ENCODE peak calls at places on chromosomes 5 and 9, in ten cellular contexts. C, Z, Y, B, U, P, I, W, E and K are unnamed samples. For H3K4me1 and H3K36me3, the result is how much of the 10 kb centered on the place peaks cover.

GRCh38 chr9:126615251-126615790 is 1.6 kb downstream of the LMX1B start:
- DNase-seq in P (peak), B (no peak), U (peak), E (no peak), I (no peak), Y (peak), W (peak), Z (no peak), C (no peak), K (peak)

GRCh38 chr9:129888809-129889460 is 53.7 kb downstream of the USP20 start:
- DNase-seq in E (no peak), U (no peak), P (no peak), W (no peak), C (no peak), I (no peak), Z (no peak), B (no peak), Y (no peak), K (no peak)

GRCh38 chr5:80977764-80978163 is 17.6 kb downstream of the RASGRF2 start:
- DNase-seq in W (peak), Z (no peak), P (peak), E (no peak), U (no peak), I (no peak), Y (no peak), C (no peak), B (no peak), K (no peak)

GRCh38 chr5:58885265-58885664 is 302.4 kb downstream of the RAB3C start:
- DNase-seq in C (no peak), U (no peak), B (no peak), W (no peak), Y (no peak), Z (no peak), P (no peak), E (no peak), I (no peak), K (no peak)

GRCh38 chr9:117705386-117705785 is 1.2 kb downstream of the TLR4 start:
- DNase-seq in Z (no peak), P (no peak), E (no peak), Y (no peak), I (no peak), W (no peak), C (no peak), B (no peak), U (no peak), K (no peak)

GRCh38 chr5:171957591-171958251 is 48.7 kb downstream of the FBXW11 start:
- DNase-seq in I (no peak), C (no peak), P (peak), U (no peak), Z (peak), W (no peak), E (no peak), Y (no peak), B (no peak), K (no peak)

GRCh38 chr5:124631874-124632550 is 114.4 kb downstream of the ZNF608 start:
- DNase-seq in U (no peak), P (no peak), Y (peak), I (no peak), Z (no peak), C (no peak), B (no peak), W (no peak), E (no peak), K (no peak)

GRCh38 chr5:133994297-133994989 is 10.3 kb downstream of the VDAC1 start:
- DNase-seq in W (no peak), U (peak), B (no peak), P (no peak), Z (no peak), C (no peak), E (peak), I (no peak), Y (no peak), K (no peak)

GRCh38 chr9:73951147-73951546 is 546.0 kb upstream of the RORB start:
- DNase-seq in I (no peak), C (no peak), U (no peak), Y (no peak), P (no peak), Z (no peak), B (no peak), W (no peak), E (no peak), K (no peak)

GRCh38 chr9:133484671-133485437 is 6.0 kb upstream of the SLC2A6 start:
- DNase-seq in Z (no peak), I (peak), P (no peak), Y (no peak), B (no peak), W (no peak), U (no peak), C (no peak), E (no peak), K (no peak)

GRCh38 chr9:131280660-131281059 is 4.3 kb upstream of the FAM78A start:
- DNase-seq in Y (no peak), W (no peak), C (no peak), P (no peak), Z (no peak), I (no peak), E (no peak), U (no peak), B (no peak), K (no peak)

GRCh38 chr9:4421847-4422246 is 68.4 kb upstream of the SLC1A1 start:
- DNase-seq in B (no peak), P (no peak), C (no peak), E (no peak), Z (no peak), U (no peak), Y (no peak), I (no peak), W (no peak), K (no peak)

GRCh38 chr5:176350416-176350815 is 11.1 kb downstream of the KIAA1191 start:
- DNase-seq in I (no peak), P (peak), C (no peak), W (no peak), E (no peak), Z (no peak), Y (no peak), B (no peak), U (no peak), K (no peak)

GRCh38 chr9:16385590-16386578 is 484.6 kb downstream of the BNC2 start:
- DNase-seq in W (peak), I (no peak), Y (no peak), P (peak), C (no peak), Z (no peak), E (no peak), B (no peak), U (no peak), K (no peak)

GRCh38 chr5:9337908-9338307 is 208.0 kb downstream of the SEMA5A start:
- DNase-seq in E (no peak), U (no peak), Z (no peak), W (peak), I (no peak), Y (no peak), P (peak), C (no peak), B (no peak), K (no peak)

GRCh38 chr9:87280421-87280820 is 217.2 kb upstream of the DAPK1 start:
- DNase-seq in Y (no peak), Z (no peak), B (no peak), U (no peak), W (peak), P (peak), C (no peak), I (no peak), E (no peak), K (no peak)

GRCh38 chr9:132794730-132795380 is 83.2 kb downstream of the AK8 start:
- DNase-seq in U (no peak), B (no peak), Y (peak), C (no peak), Z (no peak), W (no peak), I (no peak), P (no peak), E (no peak), K (peak)

GRCh38 chr9:109014267-109015025 is 1.1 kb upstream of the CTNNAL1 start:
- DNase-seq in E (peak), Z (peak), B (peak), P (peak), W (peak), U (no peak), Y (no peak), I (no peak), C (no peak), K (no peak)

GRCh38 chr9:35350212-35350611 is 139.7 kb upstream of the RUSC2 start:
- DNase-seq in I (no peak), C (no peak), E (no peak), U (no peak), Y (no peak), W (no peak), P (no peak), B (no peak), Z (no peak), K (no peak)

GRCh38 chr9:79089054-79089560 is 482.7 kb upstream of the TLE4 start:
- DNase-seq in I (no peak), Y (no peak), W (no peak), E (no peak), P (no peak), U (no peak), B (no peak), Z (no peak), C (no peak), K (no peak)

GRCh38 chr5:90548069-90548593 is 10.5 kb upstream of the ADGRV1 start:
- DNase-seq in I (no peak), Z (peak), B (peak), P (peak), W (no peak), U (no peak), C (no peak), E (no peak), Y (peak), K (no peak)

GRCh38 chr5:73654861-73655318 is 28.9 kb downstream of the ARHGEF28 start:
- DNase-seq in U (no peak), B (no peak), P (no peak), E (no peak), Z (no peak), C (no peak), W (peak), Y (no peak), I (no peak), K (no peak)

GRCh38 chr5:5046680-5047502 is 93.2 kb upstream of the ADAMTS16 start:
- DNase-seq in C (no peak), U (no peak), B (no peak), E (no peak), I (no peak), Y (no peak), W (no peak), P (no peak), Z (no peak), K (no peak)

GRCh38 chr5:175384724-175385552 is 59.0 kb downstream of the DRD1 start:
- DNase-seq in Y (no peak), C (no peak), P (peak), W (peak), Z (no peak), E (no peak), U (no peak), B (peak), I (no peak), K (no peak)

GRCh38 chr5:143066556-143067281 is 296.5 kb downstream of the ARHGAP26 start:
- DNase-seq in U (no peak), I (no peak), E (no peak), Y (no peak), W (no peak), Z (no peak), B (peak), C (peak), P (no peak), K (no peak)
- H3K4me1 ChIP-seq in U (under half), I (under half), E (under half), Y (under half), W (under half), Z (under half), B (half or more), C (half or more), P (under half), K (under half)

GRCh38 chr5:35047785-35048404 is at the start of gene AGXT2:
- DNase-seq in I (no peak), C (no peak), Z (no peak), B (no peak), U (no peak), E (no peak), Y (no peak), P (no peak), W (no peak), K (no peak)

GRCh38 chr5:35050541-35051126 is 2.9 kb upstream of the AGXT2 start:
- DNase-seq in C (no peak), Y (no peak), P (no peak), W (no peak), I (no peak), Z (no peak), E (no peak), U (no peak), B (no peak), K (no peak)

GRCh38 chr5:35048910-35049309 is 1.2 kb upstream of the AGXT2 start:
- DNase-seq in Z (no peak), U (no peak), B (no peak), C (no peak), E (no peak), I (no peak), W (no peak), P (no peak), Y (no peak), K (no peak)

GRCh38 chr5:35041251-35041650 is 6.5 kb downstream of the AGXT2 start:
- DNase-seq in U (no peak), E (no peak), Z (no peak), W (peak), Y (no peak), B (no peak), I (no peak), P (peak), C (no peak), K (no peak)

GRCh38 chr5:35046754-35047153 is 995 bp downstream of the AGXT2 start:
- DNase-seq in U (peak), W (peak), Y (no peak), I (no peak), C (no peak), Z (no peak), B (no peak), E (no peak), P (peak), K (no peak)
- H3K36me3 ChIP-seq in U (under half), W (under half), Y (under half), I (under half), C (under half), Z (under half), B (under half), E (under half), P (under half), K (under half)

DNA sequence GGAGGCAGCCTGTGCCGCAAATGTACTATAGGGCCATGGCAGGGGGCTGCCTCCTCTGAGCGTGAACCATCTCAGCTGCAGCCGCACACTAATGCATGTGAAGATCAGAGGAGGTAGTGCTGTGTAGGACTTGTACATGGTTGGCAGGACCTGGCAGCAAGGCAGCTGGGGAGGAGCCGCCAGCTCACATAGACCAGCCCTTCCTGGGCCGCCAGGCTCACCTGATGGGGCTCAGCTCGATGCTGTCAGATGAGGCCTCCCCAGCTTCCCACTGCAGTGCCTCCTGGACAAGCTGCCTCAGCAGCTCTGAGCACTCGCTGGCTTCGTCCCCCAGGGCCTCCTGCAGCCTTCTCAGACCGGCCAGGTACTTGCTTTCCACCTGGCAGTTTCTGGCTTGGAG is 18.0 kb upstream of the CORO2A start:
- DNase-seq in P (no peak), U (no peak), W (no peak), E (no peak), Z (no peak), B (no peak), C (no peak), Y (no peak), I (no peak), K (no peak)
- H3K4me1 ChIP-seq in P (under half), U (under half), W (under half), E (under half), Z (under half), B (under half), C (under half), Y (under half), I (under half), K (under half)

GRCh38 chr5:74722271-74722670 is 37.2 kb downstream of the HEXB start:
- DNase-seq in E (no peak), I (no peak), W (no peak), P (no peak), B (no peak), C (no peak), U (no peak), Y (no peak), Z (no peak), K (no peak)
- H3K36me3 ChIP-seq in E (half or more), I (half or more), W (under half), P (under half), B (under half), C (half or more), U (half or more), Y (under half), Z (under half), K (half or more)

DNA sequence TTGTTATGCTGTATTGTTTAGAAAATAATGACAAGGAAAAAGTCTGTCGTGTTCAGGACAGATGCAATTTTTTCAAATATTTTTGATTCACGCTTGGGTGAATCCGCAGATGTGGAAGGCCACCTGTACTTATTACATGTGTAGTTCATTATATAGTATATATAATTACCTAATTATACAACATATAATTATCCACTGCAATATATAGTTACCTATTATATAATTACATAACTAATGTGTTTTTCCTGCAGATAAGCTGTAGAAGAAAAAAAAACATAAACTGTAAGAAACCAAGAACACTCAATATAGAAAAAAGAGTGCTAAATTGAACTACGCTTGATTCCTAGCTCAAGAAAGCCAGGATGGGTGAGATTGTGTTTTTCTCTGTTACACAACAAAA is 93.6 kb upstream of the RANBP3L start:
- DNase-seq in P (no peak), E (no peak), W (no peak), I (no peak), B (no peak), Z (no peak), Y (no peak), U (no peak), C (no peak), K (no peak)
- H3K4me1 ChIP-seq in P (under half), E (under half), W (under half), I (under half), B (under half), Z (under half), Y (under half), U (under half), C (under half), K (under half)

GRCh38 chr5:135379052-135379654 is 19.9 kb downstream of the MACROH2A1 start:
- DNase-seq in B (no peak), I (no peak), U (no peak), E (no peak), Z (no peak), Y (no peak), C (no peak), W (peak), P (peak), K (no peak)
- H3K36me3 ChIP-seq in B (half or more), I (half or more), U (half or more), E (half or more), Z (under half), Y (under half), C (under half), W (under half), P (under half), K (under half)

DNA sequence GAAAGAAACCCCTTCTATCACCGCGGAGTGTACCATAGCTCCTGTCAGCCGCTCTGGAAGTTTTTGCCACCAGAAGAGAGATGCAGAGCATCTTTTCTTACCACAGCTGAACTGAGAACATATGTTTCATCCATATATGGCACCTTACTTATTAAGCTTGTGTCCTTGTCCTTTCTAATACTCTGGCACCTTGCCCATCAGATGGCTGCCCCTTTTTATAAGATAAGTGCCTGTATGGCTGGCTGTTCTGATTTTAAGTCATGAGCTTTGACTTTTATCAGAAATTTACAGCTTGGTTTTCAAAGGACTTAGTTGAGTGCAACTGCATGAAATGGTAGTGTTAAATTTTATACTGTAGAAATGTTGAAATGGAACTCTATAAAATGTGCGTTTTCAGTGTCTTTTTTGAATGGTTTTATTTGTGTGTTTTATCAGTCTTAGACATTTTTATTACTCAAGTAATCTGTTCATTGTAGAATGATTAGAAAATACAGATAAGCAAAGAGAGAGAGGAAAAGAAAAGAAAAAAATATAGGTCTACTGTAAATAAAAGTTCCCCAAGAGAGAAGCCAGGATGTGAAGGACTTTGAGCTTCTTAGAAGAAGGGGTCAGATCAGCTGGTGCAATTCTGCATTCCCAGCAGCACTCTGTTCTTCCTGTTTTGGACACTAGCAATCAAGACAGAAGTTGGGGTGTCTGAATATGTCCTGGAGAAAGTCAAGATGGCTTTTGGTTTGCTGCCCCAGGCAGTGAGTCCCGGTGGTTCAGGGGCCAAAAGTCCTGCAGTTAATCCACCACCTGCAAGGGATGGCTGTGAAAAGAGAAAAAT is 38.8 kb downstream of the ARHGAP26 start:
- DNase-seq in Z (no peak), I (peak), P (no peak), Y (no peak), W (no peak), U (no peak), E (no peak), B (peak), C (no peak), K (no peak)
- H3K4me1 ChIP-seq in Z (under half), I (under half), P (under half), Y (under half), W (under half), U (under half), E (under half), B (under half), C (half or more), K (under half)

GRCh38 chr5:1330847-1331831 is 13.8 kb downstream of the CLPTM1L start:
- DNase-seq in Z (no peak), B (no peak), U (no peak), W (no peak), P (no peak), I (no peak), E (peak), C (no peak), Y (no peak), K (no peak)

GRCh38 chr5:1329111-1329579 is 15.8 kb downstream of the CLPTM1L start:
- DNase-seq in Z (no peak), P (no peak), I (no peak), W (no peak), E (peak), U (no peak), Y (no peak), C (no peak), B (no peak), K (no peak)

GRCh38 chr5:1332461-1333001 is 12.4 kb downstream of the CLPTM1L start:
- DNase-seq in P (no peak), Z (no peak), I (no peak), B (peak), Y (peak), C (no peak), W (no peak), U (no peak), E (no peak), K (no peak)

GRCh38 chr5:1331861-1332405 is 13.0 kb downstream of the CLPTM1L start:
- DNase-seq in C (no peak), U (no peak), I (no peak), W (no peak), Z (no peak), Y (no peak), P (no peak), E (no peak), B (no peak), K (no peak)

GRCh38 chr5:1330146-1330846 is 14.6 kb downstream of the CLPTM1L start:
- DNase-seq in I (no peak), E (peak), C (no peak), U (peak), Y (no peak), B (no peak), P (peak), Z (no peak), W (no peak), K (peak)
- H3K36me3 ChIP-seq in I (half or more), E (half or more), C (half or more), U (under half), Y (under half), B (under half), P (under half), Z (under half), W (under half), K (half or more)

GRCh38 chr9:121634329-121634784 is 17.1 kb upstream of the DAB2IP start:
- DNase-seq in B (no peak), P (no peak), Y (no peak), U (no peak), E (no peak), C (no peak), W (no peak), I (no peak), Z (no peak), K (no peak)

GRCh38 chr9:121634800-121635261 is 16.6 kb upstream of the DAB2IP start:
- DNase-seq in C (no peak), Y (peak), Z (no peak), U (no peak), W (peak), B (no peak), E (no peak), P (no peak), I (peak), K (no peak)

GRCh38 chr9:121633736-121634135 is 17.7 kb upstream of the DAB2IP start:
- DNase-seq in Y (no peak), U (no peak), E (no peak), Z (no peak), W (no peak), P (no peak), C (no peak), I (no peak), B (no peak), K (no peak)

GRCh38 chr9:121636411-121636865 is 15.0 kb upstream of the DAB2IP start:
- DNase-seq in C (no peak), W (peak), U (no peak), B (no peak), E (peak), Z (no peak), Y (no peak), P (peak), I (peak), K (no peak)

GRCh38 chr9:121635300-121635699 is 16.1 kb upstream of the DAB2IP start:
- DNase-seq in W (no peak), B (no peak), Z (no peak), Y (no peak), U (no peak), E (no peak), C (no peak), P (no peak), I (no peak), K (no peak)
- H3K4me1 ChIP-seq in W (under half), B (under half), Z (under half), Y (under half), U (under half), E (under half), C (half or more), P (under half), I (half or more), K (under half)